ENCODE peak calls at places on chromosomes 11 and 22, in seven cellular contexts. B is H1, O is upper lobe of left lung, U is K562, Z is SK-N-SH, S is sigmoid colon, R is esophagus muscularis mucosa. D is an unnamed sample.
A peak's percentile ranks its signal among the peaks of the same experiment; 100 is the strongest.

GRCh38 chr11:17898071-17898470 is 114.8 kb downstream of the SERGEF start:
- DNase-seq in U (no peak), R (no peak), S (no peak), Z (no peak), B (no peak), O (no peak), D (no peak)

GRCh38 chr11:22668005-22668796 is 1.8 kb downstream of the GAS2 start:
- DNase-seq in R (no peak), O (no peak), Z (no peak), S (no peak), U (no peak), B (no peak), D (no peak)

GRCh38 chr22:26887456-26887855 is 230.1 kb downstream of the MIAT start:
- DNase-seq in Z (no peak), O (no peak), U (no peak), B (no peak), S (no peak), R (peak; percentile 70), D (no peak)

GRCh38 chr22:32803020-32803758 is 1.7 kb downstream of the TIMP3 start:
- DNase-seq in U (no peak), S (peak; percentile 72), R (no peak), O (peak; percentile 56), B (no peak), Z (no peak), D (no peak)

GRCh38 chr11:5564259-5565019 is 16.1 kb upstream of the OR52H1 start:
- DNase-seq in B (no peak), S (no peak), R (no peak), Z (no peak), O (no peak), U (no peak), D (no peak)

GRCh38 chr11:13551834-13552233 is 56.0 kb upstream of the PTH start:
- DNase-seq in B (no peak), U (no peak), S (no peak), O (no peak), Z (no peak), R (no peak), D (no peak)

GRCh38 chr22:20000246-20001081 is 16.2 kb downstream of the ARVCF start:
- DNase-seq in S (no peak), O (peak; percentile 56), B (no peak), Z (peak; percentile 64), R (no peak), U (no peak), D (no peak)

GRCh38 chr11:17459211-17459610 is 17.4 kb downstream of the ABCC8 start:
- DNase-seq in B (no peak), U (no peak), S (no peak), R (no peak), O (no peak), Z (no peak), D (no peak)

GRCh38 chr11:17992916-17993315 is 19.9 kb downstream of the SERGEF start:
- DNase-seq in B (no peak), R (no peak), O (no peak), U (no peak), S (no peak), Z (no peak), D (no peak)

GRCh38 chr11:121829159-121829643 is 286.8 kb downstream of the BLID start:
- DNase-seq in B (no peak), Z (no peak), S (no peak), R (no peak), U (no peak), O (no peak), D (no peak)

DNA sequence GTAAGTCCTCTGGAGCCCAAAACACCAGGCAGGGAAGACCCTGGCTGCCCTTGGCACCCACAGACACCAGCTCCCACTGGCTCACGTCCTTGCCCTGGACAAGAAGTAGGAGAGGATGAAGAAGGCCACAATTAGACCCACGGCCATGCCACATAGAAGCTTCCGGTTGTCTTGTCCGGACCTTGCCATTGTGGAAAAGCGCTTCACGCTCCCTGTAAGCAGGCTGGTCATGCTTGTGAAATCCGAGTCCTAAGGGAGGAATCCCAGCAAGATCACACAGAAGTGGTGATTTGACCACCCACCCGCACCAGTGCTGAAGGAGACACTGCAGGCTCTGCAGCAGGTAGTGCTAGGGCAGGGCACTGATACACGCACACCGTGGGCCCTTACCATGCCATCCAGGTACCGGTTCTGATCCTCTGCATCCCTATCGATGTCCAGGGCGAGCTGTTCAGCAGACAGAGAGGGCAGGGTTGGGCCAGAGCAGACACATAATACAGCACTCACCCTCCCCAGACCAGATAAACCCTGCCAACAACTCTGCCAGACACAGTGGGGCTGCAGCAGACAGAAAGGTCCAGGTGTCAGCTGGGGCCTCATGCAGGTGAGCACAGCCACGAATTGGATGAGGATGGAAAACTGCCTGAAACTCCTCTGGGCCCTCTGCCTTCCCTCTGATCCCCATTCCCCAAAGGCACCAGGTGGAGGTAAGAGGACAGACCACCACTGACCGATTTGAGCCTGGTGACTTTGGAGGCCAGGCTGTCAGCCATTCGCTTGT is 1.8 kb downstream of the BET1L start:
- DNase-seq in U (no peak), O (no peak), Z (no peak), R (no peak), S (peak; percentile 58), B (peak; percentile 32), D (no peak)
- H3K4me3 ChIP-seq in U (peak overlapping the region; percentile 96), O (no peak overlapping the region), Z (no peak overlapping the region), R (peak overlapping the region; percentile 83), S (peak overlapping the region; percentile 86), B (no peak overlapping the region), D (no peak overlapping the region)

DNA sequence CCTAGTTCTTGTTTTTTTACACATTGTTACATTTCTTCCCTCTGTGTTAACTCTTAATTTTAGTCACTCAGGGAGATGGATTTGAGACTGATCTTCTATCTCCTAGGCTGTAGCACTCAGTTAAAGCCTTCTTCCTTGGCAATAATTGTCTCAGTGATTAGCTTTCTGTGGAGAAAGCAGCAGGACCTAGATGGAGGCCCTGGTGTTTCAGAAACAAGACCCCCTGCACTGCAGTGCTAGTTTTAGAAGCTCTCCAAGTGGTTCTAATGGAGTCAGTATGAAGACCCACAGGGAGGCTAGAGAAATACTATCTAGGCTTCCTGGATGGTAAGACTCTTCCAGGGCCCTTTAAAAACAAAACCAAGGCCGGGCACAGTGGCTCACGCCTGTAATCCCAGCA is 4.1 kb upstream of the PC start:
- DNase-seq in O (no peak), Z (no peak), U (no peak), R (no peak), S (no peak), B (no peak), D (no peak)
- TF ChIP-seq POLR2AphosphoS5 in O (no peak), Z (no peak), U (no peak), R (no peak), S (no peak), B (no peak), D (no peak)

DNA sequence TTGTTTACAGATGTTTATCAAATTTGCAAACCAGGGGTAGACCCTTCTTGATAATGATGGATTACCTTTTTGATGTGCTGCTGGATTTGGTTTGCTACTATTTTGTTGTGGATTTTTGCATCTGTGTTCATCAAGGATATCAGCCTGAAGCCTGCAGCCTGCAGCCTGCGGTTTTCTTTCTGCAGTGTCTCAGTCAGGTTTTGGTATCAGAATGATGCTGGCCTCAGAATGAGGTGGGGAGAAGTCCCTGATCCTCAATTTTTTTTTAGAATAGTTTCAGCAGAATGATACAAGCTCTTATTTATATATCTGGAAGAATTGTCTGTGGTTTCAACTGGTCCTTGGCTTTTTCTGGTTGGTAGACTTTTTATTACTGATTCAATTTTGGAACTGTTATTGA is 19.7 kb upstream of the RAB38 start:
- DNase-seq in B (no peak), R (no peak), O (no peak), U (no peak), S (no peak), Z (no peak), D (no peak)
- TF ChIP-seq EP300 in B (no peak), R (no peak), O (no peak), U (no peak), S (no peak), Z (no peak), D (no peak)

GRCh38 chr11:44708063-44708462 is 18.7 kb upstream of the TSPAN18 start:
- DNase-seq in Z (no peak), B (no peak), U (no peak), R (no peak), O (no peak), S (no peak), D (no peak)
- H3K4me3 ChIP-seq in Z (no peak overlapping the region), B (no peak overlapping the region), U (no peak overlapping the region), R (no peak overlapping the region), O (no peak overlapping the region), S (no peak overlapping the region), D (no peak overlapping the region)

GRCh38 chr11:133797542-133797941 is 47.8 kb downstream of the SPATA19 start:
- DNase-seq in O (peak; percentile 44), B (no peak), Z (no peak), R (peak; percentile 86), S (no peak), U (no peak), D (no peak)
- TF ChIP-seq POLR2AphosphoS5 in O (no peak), B (no peak), Z (no peak), R (no peak), S (no peak), U (no peak), D (no peak)

DNA sequence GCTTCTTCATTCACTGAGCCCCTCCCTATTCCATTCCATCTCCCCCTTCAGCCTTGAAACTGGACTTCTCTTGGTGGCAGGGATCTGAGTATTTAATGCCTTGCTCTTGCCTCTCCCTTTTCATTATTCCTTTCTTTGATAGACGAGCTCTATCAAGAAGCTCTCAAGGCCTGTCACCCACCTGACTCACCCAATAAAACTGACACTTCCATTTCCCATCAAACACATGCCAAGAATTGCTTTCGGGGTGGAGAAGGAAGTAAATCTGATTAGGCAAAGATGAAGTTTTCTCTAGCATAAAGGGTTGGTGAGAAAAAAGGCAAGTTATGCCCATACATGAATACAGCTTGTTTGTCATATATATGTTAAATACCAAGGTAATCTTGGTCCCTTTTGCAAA is 34.9 kb upstream of the MYEOV start:
- DNase-seq in S (peak; percentile 0), O (no peak), Z (no peak), U (no peak), R (no peak), B (no peak), D (no peak)
- TF ChIP-seq EP300 in S (no peak), O (no peak), Z (no peak), U (no peak), R (no peak), B (no peak), D (no peak)

GRCh38 chr22:44578115-44578457 is 80.1 kb upstream of the RTL6 start:
- DNase-seq in S (peak; percentile 10), B (no peak), Z (no peak), O (no peak), R (no peak), U (no peak), D (no peak)
- H3K4me3 ChIP-seq in S (no peak overlapping the region), B (no peak overlapping the region), Z (no peak overlapping the region), O (no peak overlapping the region), R (no peak overlapping the region), U (no peak overlapping the region), D (no peak overlapping the region)